ENCODE peak calls at places on chromosomes 3 and 15, in four cellular contexts. P is stimulated activated effector memory CD8-positive, alpha-beta T cell treated with anti-CD3 and anti-CD28 coated beads, Interleukin-12 subunit alpha, Interleukin-12 subunit beta, amount 100 ng/mL, for 72 hours; X is SK-N-MC; S is T-helper 1 cell. B is an unnamed sample.

GRCh38 chr3:18670755-18671154 is 245.6 kb upstream of the SATB1 start:
- DNase-seq in P (no peak), X (no peak), S (no peak), B (no peak)

GRCh38 chr15:99343836-99344551 is 92.7 kb downstream of the LRRC28 start:
- DNase-seq in P (no peak), X (no peak), S (no peak), B (no peak)

GRCh38 chr3:189625566-189625965 is 5.6 kb upstream of the TP63 start:
- DNase-seq in P (no peak), X (no peak), S (no peak), B (no peak)

GRCh38 chr15:39404767-39405173 is 176.1 kb upstream of the THBS1 start:
- DNase-seq in P (no peak), X (no peak), S (no peak), B (no peak)

GRCh38 chr3:20852712-20853111 is 666.7 kb upstream of the SGO1 start:
- DNase-seq in P (no peak), X (no peak), S (no peak), B (no peak)

GRCh38 chr3:156293566-156293965 is 173.2 kb downstream of the KCNAB1 start:
- DNase-seq in P (no peak), X (no peak), S (no peak), B (no peak)

GRCh38 chr3:47010050-47010712 is 30.7 kb downstream of the NBEAL2 start:
- DNase-seq in P (no peak), X (no peak), S (no peak), B (no peak)

GRCh38 chr3:11591401-11592266 is 52.1 kb downstream of the VGLL4 start:
- DNase-seq in P (no peak), X (no peak), S (no peak), B (no peak)

GRCh38 chr15:62413147-62413546 is 248.1 kb upstream of the C2CD4B start:
- DNase-seq in P (no peak), X (no peak), S (no peak), B (no peak)

GRCh38 chr3:16265455-16265786 is 409 bp downstream of the OXNAD1 start:
- DNase-seq in P (no peak), X (no peak), S (no peak), B (no peak)

GRCh38 chr15:82315519-82316246 is 33.6 kb downstream of the GOLGA6L10 start:
- DNase-seq in P (no peak), X (no peak), S (no peak), B (no peak)

GRCh38 chr15:64635486-64635815 is 139.9 kb downstream of the RBPMS2 start:
- DNase-seq in P (no peak), X (no peak), S (no peak), B (no peak)

GRCh38 chr3:40044487-40044886 is 235.1 kb downstream of the MYRIP start:
- DNase-seq in P (no peak), X (no peak), S (no peak), B (no peak)

GRCh38 chr15:66269326-66270090 is 16.0 kb upstream of the MEGF11 start:
- DNase-seq in P (no peak), X (no peak), S (no peak), B (no peak)

GRCh38 chr15:58228708-58229107 is 90.5 kb downstream of the AQP9 start:
- DNase-seq in P (no peak), X (no peak), S (no peak), B (no peak)

GRCh38 chr3:133077688-133078087 is 39.5 kb downstream of the TMEM108 start:
- DNase-seq in P (no peak), X (no peak), S (no peak), B (no peak)

GRCh38 chr3:36804295-36805055 is 40.1 kb upstream of the DCLK3 start:
- DNase-seq in P (no peak), X (no peak), S (no peak), B (no peak)

GRCh38 chr3:195124378-195124985 is 146.5 kb downstream of the XXYLT1 start:
- DNase-seq in P (no peak), X (no peak), S (no peak), B (no peak)

GRCh38 chr15:45641374-45641778 is 6.5 kb downstream of the SQOR start:
- DNase-seq in P (no peak), X (no peak), S (no peak), B (no peak)

GRCh38 chr3:134205426-134205825 is 45.2 kb downstream of the RYK start:
- DNase-seq in P (no peak), X (no peak), S (no peak), B (no peak)